ENCODE peak calls at places on chromosomes 1 and 21, in six cellular contexts. One of them, this sample, is unnamed.

GRCh38 chr1:69196071-69196470 is 371.7 kb upstream of the LRRC7 start:
- DNase-seq in tibial artery: no peak
- DNase-seq in heart right ventricle: no peak
- DNase-seq in ovary: no peak
- DNase-seq in sigmoid colon: no peak
- DNase-seq in ascending aorta: no peak
- DNase-seq in this sample: no peak

GRCh38 chr1:52098139-52098871 is 42.2 kb downstream of the BTF3L4 start:
- DNase-seq in sigmoid colon: no peak
- DNase-seq in ascending aorta: no peak
- DNase-seq in heart right ventricle: no peak
- DNase-seq in ovary: no peak
- DNase-seq in tibial artery: no peak
- DNase-seq in this sample: no peak

GRCh38 chr21:41133896-41134522 is 34.0 kb upstream of the BACE2 start:
- DNase-seq in ovary: no peak
- DNase-seq in sigmoid colon: no peak
- DNase-seq in heart right ventricle: no peak
- DNase-seq in ascending aorta: no peak
- DNase-seq in tibial artery: no peak
- DNase-seq in this sample: no peak

GRCh38 chr1:25610822-25611630 is 5.6 kb upstream of the MAN1C1 start:
- DNase-seq in sigmoid colon: no peak
- DNase-seq in ovary: no peak
- DNase-seq in ascending aorta: no peak
- DNase-seq in heart right ventricle: no peak
- DNase-seq in tibial artery: no peak
- DNase-seq in this sample: peak; percentile 10

GRCh38 chr1:62144238-62144831 is 50.3 kb upstream of the L1TD1 start:
- DNase-seq in tibial artery: peak; percentile 10
- DNase-seq in heart right ventricle: peak; percentile 25
- DNase-seq in ovary: no peak
- DNase-seq in sigmoid colon: no peak
- DNase-seq in ascending aorta: no peak
- DNase-seq in this sample: peak; percentile 24

GRCh38 chr1:194024659-194025058 is 838.2 kb upstream of the B3GALT2 start:
- DNase-seq in ascending aorta: no peak
- DNase-seq in sigmoid colon: no peak
- DNase-seq in tibial artery: no peak
- DNase-seq in heart right ventricle: no peak
- DNase-seq in ovary: no peak
- DNase-seq in this sample: no peak

GRCh38 chr1:151312439-151313225 is 14.6 kb downstream of the PI4KB start:
- DNase-seq in sigmoid colon: no peak
- DNase-seq in ascending aorta: no peak
- DNase-seq in tibial artery: no peak
- DNase-seq in ovary: no peak
- DNase-seq in heart right ventricle: no peak
- DNase-seq in this sample: no peak

GRCh38 chr21:31732891-31733520 is 1.1 kb upstream of the SCAF4 start:
- DNase-seq in ascending aorta: no peak
- DNase-seq in sigmoid colon: peak; percentile 66
- DNase-seq in heart right ventricle: peak; percentile 7
- DNase-seq in tibial artery: no peak
- DNase-seq in ovary: peak; percentile 41
- DNase-seq in this sample: peak; percentile 44

GRCh38 chr21:44763050-44763378 is 38.6 kb downstream of the UBE2G2 start:
- DNase-seq in sigmoid colon: no peak
- DNase-seq in tibial artery: no peak
- DNase-seq in ovary: no peak
- DNase-seq in ascending aorta: peak; percentile 50
- DNase-seq in heart right ventricle: no peak
- DNase-seq in this sample: no peak

GRCh38 chr1:236821111-236821625 is 26.1 kb downstream of the MTR start:
- DNase-seq in sigmoid colon: no peak
- DNase-seq in heart right ventricle: no peak
- DNase-seq in ovary: no peak
- DNase-seq in ascending aorta: no peak
- DNase-seq in tibial artery: no peak
- DNase-seq in this sample: no peak

GRCh38 chr1:75723989-75724471 is 479 bp upstream of the ACADM start:
- DNase-seq in tibial artery: peak; percentile 92
- DNase-seq in heart right ventricle: peak; percentile 88
- DNase-seq in ascending aorta: peak; percentile 90
- DNase-seq in ovary: peak; percentile 92
- DNase-seq in sigmoid colon: peak; percentile 94
- DNase-seq in this sample: peak; percentile 71

DNA sequence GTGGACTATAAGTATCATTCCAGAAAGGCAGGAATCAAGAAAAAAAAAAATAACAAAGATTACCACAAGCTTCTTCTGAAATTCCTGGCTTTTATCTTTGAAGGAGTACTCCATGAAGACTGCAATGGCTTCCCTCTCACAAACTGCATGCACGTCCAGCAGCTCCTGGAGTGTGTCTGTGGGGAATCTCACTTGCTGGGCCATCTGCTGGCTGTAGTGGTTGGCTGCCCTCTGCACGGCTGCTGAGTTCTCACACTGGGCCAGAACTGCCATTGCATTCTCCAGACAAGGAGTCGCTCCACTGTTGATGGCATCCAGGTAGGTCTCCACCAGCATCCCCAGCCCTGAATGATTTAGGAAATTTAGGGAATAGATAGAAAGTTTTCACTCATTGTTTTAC is 23.3 kb upstream of the GBP2 start:
- DNase-seq in heart right ventricle: no peak
- DNase-seq in tibial artery: no peak
- DNase-seq in sigmoid colon: peak; percentile 76
- DNase-seq in ascending aorta: peak; percentile 66
- DNase-seq in ovary: peak; percentile 52
- DNase-seq in this sample: peak; percentile 34
- H3K9me3 ChIP-seq in heart right ventricle: no peaks in the 10 kb centered on the region
- H3K9me3 ChIP-seq in tibial artery: no peaks in the 10 kb centered on the region
- H3K9me3 ChIP-seq in sigmoid colon: no peaks in the 10 kb centered on the region
- H3K9me3 ChIP-seq in ascending aorta: no peaks in the 10 kb centered on the region
- H3K9me3 ChIP-seq in ovary: no peaks in the 10 kb centered on the region
- H3K9me3 ChIP-seq in this sample: no peaks in the 10 kb centered on the region

GRCh38 chr1:34640654-34641401 is 114.0 kb upstream of the GJB5 start:
- DNase-seq in heart right ventricle: no peak
- DNase-seq in ascending aorta: no peak
- DNase-seq in sigmoid colon: no peak
- DNase-seq in tibial artery: no peak
- DNase-seq in ovary: no peak
- DNase-seq in this sample: no peak

GRCh38 chr1:34645919-34646318 is 108.9 kb upstream of the GJB5 start:
- DNase-seq in tibial artery: no peak
- DNase-seq in ascending aorta: no peak
- DNase-seq in sigmoid colon: no peak
- DNase-seq in ovary: no peak
- DNase-seq in heart right ventricle: no peak
- DNase-seq in this sample: no peak

GRCh38 chr1:34639701-34640100 is 115.1 kb upstream of the GJB5 start:
- DNase-seq in ovary: no peak
- DNase-seq in ascending aorta: no peak
- DNase-seq in sigmoid colon: no peak
- DNase-seq in heart right ventricle: no peak
- DNase-seq in tibial artery: no peak
- DNase-seq in this sample: peak; percentile 12

GRCh38 chr1:34645109-34645688 is 109.6 kb upstream of the GJB5 start:
- DNase-seq in ascending aorta: no peak
- DNase-seq in tibial artery: no peak
- DNase-seq in heart right ventricle: no peak
- DNase-seq in sigmoid colon: no peak
- DNase-seq in ovary: no peak
- DNase-seq in this sample: no peak

GRCh38 chr1:34642679-34643078 is 112.2 kb upstream of the GJB5 start:
- DNase-seq in ascending aorta: no peak
- DNase-seq in sigmoid colon: no peak
- DNase-seq in ovary: no peak
- DNase-seq in heart right ventricle: no peak
- DNase-seq in tibial artery: no peak
- DNase-seq in this sample: no peak
- TF ChIP-seq CTCF in ascending aorta: no peak
- TF ChIP-seq CTCF in sigmoid colon: no peak
- TF ChIP-seq CTCF in ovary: no peak
- TF ChIP-seq CTCF in heart right ventricle: no peak
- TF ChIP-seq CTCF in tibial artery: no peak
- TF ChIP-seq CTCF in this sample: no peak

DNA sequence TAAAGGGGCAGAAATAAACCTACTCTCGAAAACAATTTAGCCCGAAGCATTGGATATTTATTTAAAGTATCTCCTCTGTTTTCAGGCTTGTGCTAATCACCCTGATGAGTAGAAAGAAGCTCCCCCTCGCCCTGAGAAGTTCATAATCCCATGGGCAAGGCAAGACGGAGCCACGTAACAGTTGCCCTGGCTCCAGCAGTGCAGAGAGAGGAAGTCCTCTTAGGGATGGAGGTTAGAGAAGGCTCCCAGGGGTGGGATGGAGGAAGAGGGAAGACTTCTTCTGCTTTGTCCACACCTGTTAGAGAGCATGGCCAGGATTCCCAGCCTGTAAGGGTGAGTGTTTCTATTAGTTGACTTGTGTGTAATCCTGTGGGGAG is 3.4 kb upstream of the GPR25 start:
- DNase-seq in sigmoid colon: peak; percentile 28
- DNase-seq in ascending aorta: no peak
- DNase-seq in heart right ventricle: no peak
- DNase-seq in tibial artery: no peak
- DNase-seq in ovary: no peak
- DNase-seq in this sample: no peak
- H3K4me1 ChIP-seq in sigmoid colon: peaks cover 15% of the 10 kb centered on the region
- H3K4me1 ChIP-seq in ascending aorta: peaks cover 9% of the 10 kb centered on the region
- H3K4me1 ChIP-seq in heart right ventricle: peaks cover 14% of the 10 kb centered on the region
- H3K4me1 ChIP-seq in tibial artery: peaks cover 21% of the 10 kb centered on the region
- H3K4me1 ChIP-seq in ovary: peaks cover 11% of the 10 kb centered on the region
- H3K4me1 ChIP-seq in this sample: no peaks in the 10 kb centered on the region

DNA sequence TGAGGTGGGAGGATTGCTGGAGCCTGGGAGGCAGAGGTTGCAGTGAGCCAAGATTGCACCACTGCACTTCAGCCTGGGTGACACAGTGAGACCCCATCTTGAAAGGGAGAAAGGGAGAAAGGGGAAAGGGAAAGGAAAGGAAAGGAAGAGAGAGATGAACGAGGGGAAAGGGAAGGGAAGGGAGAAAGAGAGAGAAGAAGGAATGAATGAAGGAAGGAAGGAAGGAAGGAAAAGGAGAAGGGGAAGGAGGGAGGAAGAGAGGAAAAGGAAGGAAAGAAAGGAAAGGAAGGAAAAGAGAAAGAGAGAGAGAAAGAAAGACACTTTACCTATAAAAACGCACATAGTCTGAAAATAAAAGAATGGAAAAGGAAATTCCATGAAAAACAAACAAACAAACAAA is 18.0 kb downstream of the ZNF695 start:
- DNase-seq in ovary: no peak
- DNase-seq in sigmoid colon: no peak
- DNase-seq in tibial artery: no peak
- DNase-seq in ascending aorta: no peak
- DNase-seq in heart right ventricle: no peak
- DNase-seq in this sample: no peak
- H3K9me3 ChIP-seq in ovary: peaks cover 10% of the 10 kb centered on the region
- H3K9me3 ChIP-seq in sigmoid colon: peaks cover 39% of the 10 kb centered on the region
- H3K9me3 ChIP-seq in tibial artery: peaks cover 78% of the 10 kb centered on the region
- H3K9me3 ChIP-seq in ascending aorta: peaks cover 73% of the 10 kb centered on the region
- H3K9me3 ChIP-seq in heart right ventricle: peaks cover 99% of the 10 kb centered on the region
- H3K9me3 ChIP-seq in this sample: peaks cover 11% of the 10 kb centered on the region

GRCh38 chr1:3490046-3490745 is 35.7 kb downstream of the ARHGEF16 start:
- DNase-seq in sigmoid colon: no peak
- DNase-seq in ascending aorta: no peak
- DNase-seq in tibial artery: no peak
- DNase-seq in ovary: no peak
- DNase-seq in heart right ventricle: no peak
- DNase-seq in this sample: no peak
- TF ChIP-seq CTCF in sigmoid colon: no peak
- TF ChIP-seq CTCF in ascending aorta: no peak
- TF ChIP-seq CTCF in tibial artery: no peak
- TF ChIP-seq CTCF in ovary: no peak
- TF ChIP-seq CTCF in heart right ventricle: no peak
- TF ChIP-seq CTCF in this sample: no peak

GRCh38 chr1:207858806-207859205 is 52.1 kb downstream of the CD34 start:
- DNase-seq in ascending aorta: peak; percentile 12
- DNase-seq in sigmoid colon: no peak
- DNase-seq in heart right ventricle: no peak
- DNase-seq in ovary: no peak
- DNase-seq in tibial artery: no peak
- DNase-seq in this sample: no peak

GRCh38 chr1:207860531-207860930 is 50.4 kb downstream of the CD34 start:
- DNase-seq in ascending aorta: peak; percentile 58
- DNase-seq in ovary: no peak
- DNase-seq in tibial artery: no peak
- DNase-seq in heart right ventricle: no peak
- DNase-seq in sigmoid colon: no peak
- DNase-seq in this sample: no peak

GRCh38 chr1:207857447-207857846 is 53.5 kb downstream of the CD34 start:
- DNase-seq in ascending aorta: peak; percentile 39
- DNase-seq in ovary: no peak
- DNase-seq in sigmoid colon: no peak
- DNase-seq in tibial artery: no peak
- DNase-seq in heart right ventricle: no peak
- DNase-seq in this sample: no peak

GRCh38 chr1:207856276-207857023 is 54.5 kb downstream of the CD34 start:
- DNase-seq in heart right ventricle: no peak
- DNase-seq in tibial artery: no peak
- DNase-seq in ovary: no peak
- DNase-seq in ascending aorta: peak; percentile 51
- DNase-seq in sigmoid colon: no peak
- DNase-seq in this sample: no peak

DNA sequence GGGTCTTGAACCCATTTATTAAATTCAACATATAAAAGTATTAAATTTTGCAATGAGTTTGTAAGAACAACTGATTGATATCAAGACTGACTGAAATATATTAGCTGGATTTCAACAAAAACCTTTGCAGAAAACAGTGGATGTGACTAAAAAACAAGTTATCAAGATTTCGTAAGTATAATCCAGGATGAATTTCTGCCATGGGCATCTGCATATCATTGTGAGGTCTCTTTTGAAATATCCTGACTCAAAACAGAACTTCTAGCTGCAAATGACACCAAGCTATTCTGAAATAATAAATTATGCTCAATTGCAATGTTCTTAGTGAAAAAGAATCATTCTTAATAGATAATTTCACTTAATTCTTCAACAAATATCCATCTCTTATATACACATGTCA is 52.7 kb downstream of the CD34 start:
- DNase-seq in heart right ventricle: no peak
- DNase-seq in tibial artery: no peak
- DNase-seq in ascending aorta: no peak
- DNase-seq in sigmoid colon: no peak
- DNase-seq in ovary: no peak
- DNase-seq in this sample: no peak
- H3K4me1 ChIP-seq in heart right ventricle: peaks cover 72% of the 10 kb centered on the region
- H3K4me1 ChIP-seq in tibial artery: peaks cover 50% of the 10 kb centered on the region
- H3K4me1 ChIP-seq in ascending aorta: peaks cover 10% of the 10 kb centered on the region
- H3K4me1 ChIP-seq in sigmoid colon: peaks cover 74% of the 10 kb centered on the region
- H3K4me1 ChIP-seq in ovary: peaks cover 4% of the 10 kb centered on the region
- H3K4me1 ChIP-seq in this sample: no peaks in the 10 kb centered on the region

DNA sequence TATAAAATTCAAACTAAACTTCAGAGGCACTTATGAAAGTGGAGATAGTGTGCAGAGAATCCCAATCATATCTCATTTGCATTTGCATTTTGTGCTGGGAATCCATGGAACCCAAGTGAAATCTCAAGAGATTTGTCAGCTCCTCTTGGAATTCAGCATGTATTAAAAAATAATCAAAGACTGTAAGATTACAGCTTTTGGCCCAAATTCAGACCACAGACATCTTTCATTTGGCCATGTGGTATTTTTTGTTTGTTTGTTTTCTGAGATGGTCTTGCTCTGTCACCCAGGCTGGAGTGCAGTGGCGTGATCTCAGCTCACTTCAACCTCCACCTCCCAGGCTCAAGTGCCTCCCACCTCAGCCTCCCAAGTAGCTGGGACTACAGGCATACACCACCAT is 3.8 kb upstream of the CACYBP start:
- DNase-seq in ascending aorta: no peak
- DNase-seq in ovary: no peak
- DNase-seq in tibial artery: no peak
- DNase-seq in sigmoid colon: no peak
- DNase-seq in heart right ventricle: no peak
- DNase-seq in this sample: no peak
- H3K9me3 ChIP-seq in ascending aorta: no peaks in the 10 kb centered on the region
- H3K9me3 ChIP-seq in ovary: no peaks in the 10 kb centered on the region
- H3K9me3 ChIP-seq in tibial artery: no peaks in the 10 kb centered on the region
- H3K9me3 ChIP-seq in sigmoid colon: no peaks in the 10 kb centered on the region
- H3K9me3 ChIP-seq in heart right ventricle: no peaks in the 10 kb centered on the region
- H3K9me3 ChIP-seq in this sample: no peaks in the 10 kb centered on the region

This sample was measured in BE2C.